ENCODE peak calls at places on chromosome 18, in nine cellular contexts. One of them, this sample, is unnamed.

GRCh38 chr18:9673296-9674251 is 34.5 kb upstream of the RAB31 start:
- DNase-seq in thyroid gland: no peak
- DNase-seq in progenitor cell of endocrine pancreas: no peak
- DNase-seq in fibroblast of lung: peak; percentile 61
- DNase-seq in AG09319: peak; percentile 35
- DNase-seq in neural progenitor cell: peak; percentile 44
- DNase-seq in GM13977: peak; percentile 90
- DNase-seq in CD4-positive, alpha-beta T cell: no peak
- DNase-seq in endodermal cell: peak; percentile 69
- DNase-seq in this sample: peak; percentile 98

GRCh38 chr18:49639643-49640361 is 77.9 kb downstream of the LIPG start:
- DNase-seq in GM13977: no peak
- DNase-seq in fibroblast of lung: peak; percentile 39
- DNase-seq in endodermal cell: peak; percentile 35
- DNase-seq in thyroid gland: peak; percentile 40
- DNase-seq in AG09319: no peak
- DNase-seq in progenitor cell of endocrine pancreas: no peak
- DNase-seq in CD4-positive, alpha-beta T cell: no peak
- DNase-seq in neural progenitor cell: no peak
- DNase-seq in this sample: peak; percentile 23

GRCh38 chr18:32353257-32353656 is 117.4 kb downstream of the GAREM1 start:
- DNase-seq in progenitor cell of endocrine pancreas: no peak
- DNase-seq in neural progenitor cell: no peak
- DNase-seq in GM13977: no peak
- DNase-seq in AG09319: no peak
- DNase-seq in fibroblast of lung: no peak
- DNase-seq in CD4-positive, alpha-beta T cell: no peak
- DNase-seq in endodermal cell: no peak
- DNase-seq in thyroid gland: no peak
- DNase-seq in this sample: no peak

GRCh38 chr18:54769526-54770464 is 58.5 kb upstream of the RAB27B start:
- DNase-seq in thyroid gland: no peak
- DNase-seq in CD4-positive, alpha-beta T cell: no peak
- DNase-seq in GM13977: no peak
- DNase-seq in progenitor cell of endocrine pancreas: no peak
- DNase-seq in endodermal cell: no peak
- DNase-seq in neural progenitor cell: no peak
- DNase-seq in fibroblast of lung: peak; percentile 24
- DNase-seq in AG09319: no peak
- DNase-seq in this sample: no peak

GRCh38 chr18:10166164-10166807 is 252.5 kb downstream of the VAPA start:
- DNase-seq in GM13977: no peak
- DNase-seq in CD4-positive, alpha-beta T cell: no peak
- DNase-seq in thyroid gland: no peak
- DNase-seq in neural progenitor cell: no peak
- DNase-seq in endodermal cell: no peak
- DNase-seq in progenitor cell of endocrine pancreas: no peak
- DNase-seq in fibroblast of lung: no peak
- DNase-seq in AG09319: no peak
- DNase-seq in this sample: no peak

GRCh38 chr18:33804258-33804657 is 226.2 kb downstream of the ASXL3 start:
- DNase-seq in neural progenitor cell: no peak
- DNase-seq in AG09319: no peak
- DNase-seq in endodermal cell: no peak
- DNase-seq in CD4-positive, alpha-beta T cell: no peak
- DNase-seq in GM13977: no peak
- DNase-seq in fibroblast of lung: peak; percentile 78
- DNase-seq in progenitor cell of endocrine pancreas: no peak
- DNase-seq in thyroid gland: peak; percentile 72
- DNase-seq in this sample: peak; percentile 81

GRCh38 chr18:56593906-56594305 is 44.5 kb downstream of the TXNL1 start:
- DNase-seq in CD4-positive, alpha-beta T cell: no peak
- DNase-seq in fibroblast of lung: peak; percentile 69
- DNase-seq in progenitor cell of endocrine pancreas: no peak
- DNase-seq in thyroid gland: no peak
- DNase-seq in GM13977: no peak
- DNase-seq in neural progenitor cell: no peak
- DNase-seq in endodermal cell: no peak
- DNase-seq in AG09319: no peak
- DNase-seq in this sample: peak; percentile 16

GRCh38 chr18:74654637-74655036 is 57.0 kb downstream of the ZNF407 start:
- DNase-seq in neural progenitor cell: no peak
- DNase-seq in endodermal cell: no peak
- DNase-seq in progenitor cell of endocrine pancreas: no peak
- DNase-seq in CD4-positive, alpha-beta T cell: no peak
- DNase-seq in thyroid gland: no peak
- DNase-seq in fibroblast of lung: peak; percentile 33
- DNase-seq in GM13977: no peak
- DNase-seq in AG09319: no peak
- DNase-seq in this sample: peak; percentile 18

GRCh38 chr18:63421514-63421913 is 762 bp downstream of the VPS4B start:
- DNase-seq in fibroblast of lung: peak; percentile 24
- DNase-seq in AG09319: no peak
- DNase-seq in endodermal cell: no peak
- DNase-seq in neural progenitor cell: no peak
- DNase-seq in GM13977: no peak
- DNase-seq in thyroid gland: no peak
- DNase-seq in progenitor cell of endocrine pancreas: no peak
- DNase-seq in CD4-positive, alpha-beta T cell: no peak
- DNase-seq in this sample: no peak

GRCh38 chr18:55422456-55423185 is 165.4 kb downstream of the TCF4 start:
- DNase-seq in neural progenitor cell: no peak
- DNase-seq in GM13977: no peak
- DNase-seq in progenitor cell of endocrine pancreas: no peak
- DNase-seq in AG09319: no peak
- DNase-seq in fibroblast of lung: peak; percentile 79
- DNase-seq in endodermal cell: no peak
- DNase-seq in CD4-positive, alpha-beta T cell: no peak
- DNase-seq in thyroid gland: no peak
- DNase-seq in this sample: no peak

GRCh38 chr18:52343138-52343537 is 3.1 kb downstream of the DCC start:
- DNase-seq in neural progenitor cell: peak; percentile 71
- DNase-seq in thyroid gland: no peak
- DNase-seq in AG09319: no peak
- DNase-seq in progenitor cell of endocrine pancreas: no peak
- DNase-seq in GM13977: peak; percentile 29
- DNase-seq in endodermal cell: no peak
- DNase-seq in fibroblast of lung: peak; percentile 2
- DNase-seq in CD4-positive, alpha-beta T cell: no peak
- DNase-seq in this sample: no peak

GRCh38 chr18:52343731-52344340 is 3.8 kb downstream of the DCC start:
- DNase-seq in fibroblast of lung: no peak
- DNase-seq in AG09319: no peak
- DNase-seq in thyroid gland: no peak
- DNase-seq in neural progenitor cell: no peak
- DNase-seq in progenitor cell of endocrine pancreas: no peak
- DNase-seq in GM13977: no peak
- DNase-seq in CD4-positive, alpha-beta T cell: no peak
- DNase-seq in endodermal cell: no peak
- DNase-seq in this sample: no peak

GRCh38 chr18:52340466-52341378 is 725 bp downstream of the DCC start:
- DNase-seq in fibroblast of lung: peak; percentile 1
- DNase-seq in GM13977: no peak
- DNase-seq in thyroid gland: no peak
- DNase-seq in progenitor cell of endocrine pancreas: no peak
- DNase-seq in AG09319: no peak
- DNase-seq in endodermal cell: no peak
- DNase-seq in CD4-positive, alpha-beta T cell: no peak
- DNase-seq in neural progenitor cell: peak; percentile 16
- DNase-seq in this sample: no peak

GRCh38 chr18:52339891-52340371 is at the start of gene DCC:
- DNase-seq in CD4-positive, alpha-beta T cell: no peak
- DNase-seq in fibroblast of lung: peak; percentile 61
- DNase-seq in endodermal cell: peak; percentile 88
- DNase-seq in GM13977: peak; percentile 38
- DNase-seq in AG09319: no peak
- DNase-seq in progenitor cell of endocrine pancreas: peak; percentile 47
- DNase-seq in thyroid gland: peak; percentile 14
- DNase-seq in neural progenitor cell: peak; percentile 87
- DNase-seq in this sample: peak; percentile 50

GRCh38 chr18:52341617-52342381 is 1.8 kb downstream of the DCC start:
- DNase-seq in GM13977: no peak
- DNase-seq in fibroblast of lung: peak; percentile 14
- DNase-seq in CD4-positive, alpha-beta T cell: no peak
- DNase-seq in progenitor cell of endocrine pancreas: peak; percentile 14
- DNase-seq in thyroid gland: no peak
- DNase-seq in neural progenitor cell: peak; percentile 73
- DNase-seq in endodermal cell: peak; percentile 80
- DNase-seq in AG09319: no peak
- DNase-seq in this sample: peak; percentile 9
- TF ChIP-seq CTCF in GM13977: no peak
- TF ChIP-seq CTCF in fibroblast of lung: no peak
- TF ChIP-seq CTCF in CD4-positive, alpha-beta T cell: no peak
- TF ChIP-seq CTCF in progenitor cell of endocrine pancreas: no peak
- TF ChIP-seq CTCF in thyroid gland: no peak
- TF ChIP-seq CTCF in neural progenitor cell: no peak
- TF ChIP-seq CTCF in endodermal cell: no peak
- TF ChIP-seq CTCF in AG09319: no peak
- TF ChIP-seq CTCF in this sample: no peak

DNA sequence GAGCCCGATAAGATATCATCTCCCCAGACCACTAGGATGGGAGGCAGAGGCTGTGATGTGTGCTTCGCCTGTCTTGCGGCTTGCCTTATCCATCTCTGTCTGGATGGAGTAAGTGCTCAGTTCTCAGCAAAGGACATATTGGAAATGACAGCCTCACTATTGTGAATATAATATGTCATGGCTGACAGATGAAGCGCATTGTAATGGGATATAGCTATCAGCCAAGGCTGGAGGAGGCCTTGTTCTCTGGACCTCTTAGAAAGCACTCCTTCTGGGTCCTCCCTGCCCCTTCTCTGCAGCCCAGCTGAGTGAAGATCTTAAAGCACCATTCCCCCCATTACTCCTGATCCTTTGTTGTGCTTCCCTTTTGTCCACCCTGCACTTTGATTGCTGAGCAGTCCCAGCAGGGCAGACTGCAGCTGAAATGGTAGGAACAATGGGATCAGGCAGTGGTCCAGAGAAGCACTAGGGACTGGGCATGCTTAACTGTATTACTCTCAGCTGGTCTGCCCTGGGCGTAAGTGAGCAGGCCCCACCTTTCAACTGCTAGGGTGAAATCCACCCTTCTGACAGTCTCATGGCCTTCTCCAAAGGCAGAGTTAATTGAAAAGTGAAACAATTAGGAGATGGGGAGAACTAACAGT is 265.3 kb downstream of the SETBP1 start:
- DNase-seq in GM13977: no peak
- DNase-seq in neural progenitor cell: peak; percentile 84
- DNase-seq in CD4-positive, alpha-beta T cell: no peak
- DNase-seq in fibroblast of lung: no peak
- DNase-seq in thyroid gland: no peak
- DNase-seq in AG09319: no peak
- DNase-seq in progenitor cell of endocrine pancreas: no peak
- DNase-seq in endodermal cell: peak; percentile 51
- DNase-seq in this sample: no peak
- TF ChIP-seq CTCF in GM13977: no peak
- TF ChIP-seq CTCF in neural progenitor cell: no peak
- TF ChIP-seq CTCF in CD4-positive, alpha-beta T cell: no peak
- TF ChIP-seq CTCF in fibroblast of lung: no peak
- TF ChIP-seq CTCF in thyroid gland: no peak
- TF ChIP-seq CTCF in AG09319: no peak
- TF ChIP-seq CTCF in progenitor cell of endocrine pancreas: no peak
- TF ChIP-seq CTCF in endodermal cell: no peak
- TF ChIP-seq CTCF in this sample: no peak

DNA sequence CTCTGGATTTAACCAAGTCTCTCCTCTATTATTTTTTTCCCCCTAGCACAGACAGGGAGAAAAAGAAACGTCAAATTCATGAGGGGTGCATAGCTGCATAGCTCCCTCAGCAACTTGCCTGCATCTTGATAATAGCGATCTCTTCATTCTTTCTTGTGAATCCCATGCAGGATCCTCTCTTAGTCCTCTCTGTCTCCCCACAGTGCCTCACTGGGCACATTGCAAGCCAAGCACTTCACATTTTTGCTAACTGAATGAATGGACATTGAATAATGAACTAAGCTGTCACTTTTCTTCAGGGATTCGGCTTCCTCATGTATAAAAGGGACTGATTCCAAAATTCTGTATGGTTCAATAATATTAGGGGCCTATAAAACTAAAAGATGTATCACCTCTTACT is 2.9 kb upstream of the EPB41L3 start:
- DNase-seq in thyroid gland: peak; percentile 7
- DNase-seq in progenitor cell of endocrine pancreas: no peak
- DNase-seq in GM13977: no peak
- DNase-seq in fibroblast of lung: peak; percentile 56
- DNase-seq in CD4-positive, alpha-beta T cell: no peak
- DNase-seq in neural progenitor cell: peak; percentile 72
- DNase-seq in AG09319: peak; percentile 56
- DNase-seq in endodermal cell: peak; percentile 75
- DNase-seq in this sample: peak; percentile 18
- TF ChIP-seq CTCF in thyroid gland: no peak
- TF ChIP-seq CTCF in progenitor cell of endocrine pancreas: peak; percentile 47
- TF ChIP-seq CTCF in GM13977: peak; percentile 12
- TF ChIP-seq CTCF in fibroblast of lung: peak; percentile 31
- TF ChIP-seq CTCF in CD4-positive, alpha-beta T cell: peak; percentile 18
- TF ChIP-seq CTCF in neural progenitor cell: peak; percentile 63
- TF ChIP-seq CTCF in AG09319: peak; percentile 96
- TF ChIP-seq CTCF in endodermal cell: peak; percentile 78
- TF ChIP-seq CTCF in this sample: peak; percentile 45

GRCh38 chr18:23619388-23619873 is 33.1 kb upstream of the NPC1 start:
- DNase-seq in neural progenitor cell: peak; percentile 57
- DNase-seq in thyroid gland: no peak
- DNase-seq in progenitor cell of endocrine pancreas: peak; percentile 22
- DNase-seq in endodermal cell: no peak
- DNase-seq in CD4-positive, alpha-beta T cell: no peak
- DNase-seq in fibroblast of lung: peak; percentile 32
- DNase-seq in GM13977: no peak
- DNase-seq in AG09319: no peak
- DNase-seq in this sample: peak; percentile 18
- TF ChIP-seq CTCF in neural progenitor cell: no peak
- TF ChIP-seq CTCF in thyroid gland: no peak
- TF ChIP-seq CTCF in progenitor cell of endocrine pancreas: no peak
- TF ChIP-seq CTCF in endodermal cell: no peak
- TF ChIP-seq CTCF in CD4-positive, alpha-beta T cell: no peak
- TF ChIP-seq CTCF in fibroblast of lung: no peak
- TF ChIP-seq CTCF in GM13977: no peak
- TF ChIP-seq CTCF in AG09319: no peak
- TF ChIP-seq CTCF in this sample: no peak

GRCh38 chr18:12278153-12278764 is 24.1 kb downstream of the CIDEA start:
- DNase-seq in endodermal cell: peak; percentile 80
- DNase-seq in GM13977: no peak
- DNase-seq in AG09319: no peak
- DNase-seq in thyroid gland: peak; percentile 53
- DNase-seq in progenitor cell of endocrine pancreas: no peak
- DNase-seq in neural progenitor cell: peak; percentile 38
- DNase-seq in fibroblast of lung: no peak
- DNase-seq in CD4-positive, alpha-beta T cell: no peak
- DNase-seq in this sample: peak; percentile 36
- TF ChIP-seq CTCF in endodermal cell: peak; percentile 58
- TF ChIP-seq CTCF in GM13977: no peak
- TF ChIP-seq CTCF in AG09319: no peak
- TF ChIP-seq CTCF in thyroid gland: no peak
- TF ChIP-seq CTCF in progenitor cell of endocrine pancreas: peak; percentile 25
- TF ChIP-seq CTCF in neural progenitor cell: peak; percentile 24
- TF ChIP-seq CTCF in fibroblast of lung: no peak
- TF ChIP-seq CTCF in CD4-positive, alpha-beta T cell: no peak
- TF ChIP-seq CTCF in this sample: peak; percentile 27

This sample was measured in epithelial cell of esophagus.